ENCODE peak calls at places on chromosomes 5 and 9, in five cellular contexts. Z is bronchial epithelial cell, C is brain microvascular endothelial cell, X is PC-3, N is kidney. U is an unnamed sample.

GRCh38 chr5:29162297-29162696 is 2031.2 kb upstream of the CDH6 start:
- DNase-seq in Z (no peak), C (no peak), X (no peak), N (no peak), U (no peak)

GRCh38 chr5:127660048-127660733 is 11.3 kb downstream of the CTXN3 start:
- DNase-seq in Z (no peak), C (no peak), X (no peak), N (no peak), U (no peak)

GRCh38 chr5:179788193-179788854 is 5.5 kb upstream of the LTC4S start:
- DNase-seq in Z (no peak), C (no peak), X (no peak), N (no peak), U (no peak)

GRCh38 chr5:118247468-118247867 is 740.9 kb downstream of the DTWD2 start:
- DNase-seq in Z (no peak), C (no peak), X (no peak), N (no peak), U (no peak)

GRCh38 chr9:129253820-129254381 is 75.8 kb upstream of the IER5L start:
- DNase-seq in Z (no peak), C (peak; percentile 52), X (no peak), N (peak; percentile 89), U (peak; percentile 67)

GRCh38 chr5:112419050-112419595 is at the start of gene EPB41L4A:
- DNase-seq in Z (no peak), C (no peak), X (no peak), N (peak; percentile 76), U (peak; percentile 38)

GRCh38 chr9:22103650-22104575 is 94.8 kb upstream of the CDKN2B start:
- DNase-seq in Z (peak; percentile 31), C (peak; percentile 89), X (peak; percentile 57), N (no peak), U (peak; percentile 92)

GRCh38 chr5:113112435-113112834 is 135.8 kb downstream of the DCP2 start:
- DNase-seq in Z (peak; percentile 77), C (no peak), X (peak; percentile 73), N (no peak), U (peak; percentile 76)

GRCh38 chr5:10328323-10328722 is 20.6 kb upstream of the CMBL start:
- DNase-seq in Z (no peak), C (no peak), X (peak; percentile 81), N (no peak), U (no peak)

GRCh38 chr9:98750396-98751060 is 41.8 kb upstream of the GABBR2 start:
- DNase-seq in Z (no peak), C (no peak), X (no peak), N (no peak), U (no peak)

GRCh38 chr5:147688965-147689364 is 93.6 kb downstream of the JAKMIP2 start:
- DNase-seq in Z (peak; percentile 6), C (no peak), X (no peak), N (peak; percentile 71), U (no peak)

GRCh38 chr5:84382363-84383295 is 2.1 kb downstream of the EDIL3 start:
- DNase-seq in Z (no peak), C (peak; percentile 59), X (no peak), N (peak; percentile 74), U (peak; percentile 65)

GRCh38 chr5:169606279-169606678 is 22.7 kb downstream of the SPDL1 start:
- DNase-seq in Z (no peak), C (no peak), X (no peak), N (no peak), U (no peak)

GRCh38 chr9:107389617-107390071 is 99.9 kb downstream of the KLF4 start:
- DNase-seq in Z (peak; percentile 99), C (no peak), X (peak; percentile 4), N (peak; percentile 73), U (peak; percentile 81)

GRCh38 chr5:58765058-58765457 is 182.2 kb downstream of the RAB3C start:
- DNase-seq in Z (no peak), C (no peak), X (no peak), N (no peak), U (no peak)

GRCh38 chr5:110869927-110870326 is 131.1 kb downstream of the SLC25A46 start:
- DNase-seq in Z (no peak), C (no peak), X (no peak), N (no peak), U (no peak)

GRCh38 chr5:153402550-153402949 is 87.9 kb upstream of the GRIA1 start:
- DNase-seq in Z (no peak), C (no peak), X (peak; percentile 20), N (no peak), U (no peak)

GRCh38 chr9:21833090-21833801 is 30.8 kb downstream of the MTAP start:
- DNase-seq in Z (peak; percentile 98), C (no peak), X (no peak), N (no peak), U (no peak)

GRCh38 chr9:38441347-38442085 is 17.3 kb upstream of the IGFBPL1 start:
- DNase-seq in Z (no peak), C (no peak), X (no peak), N (no peak), U (no peak)

GRCh38 chr9:286091-286740 is 71.6 kb downstream of the DOCK8 start:
- DNase-seq in Z (peak; percentile 54), C (no peak), X (no peak), N (no peak), U (no peak)

GRCh38 chr9:87307810-87308209 is 189.9 kb upstream of the DAPK1 start:
- DNase-seq in Z (no peak), C (no peak), X (no peak), N (no peak), U (no peak)

GRCh38 chr9:33659915-33660314 is 135.4 kb upstream of the PRSS3 start:
- DNase-seq in Z (no peak), C (no peak), X (no peak), N (no peak), U (no peak)

GRCh38 chr9:109289186-109289585 is 31.7 kb downstream of the EPB41L4B start:
- DNase-seq in Z (no peak), C (no peak), X (no peak), N (no peak), U (no peak)

GRCh38 chr9:109283012-109283411 is 37.8 kb downstream of the EPB41L4B start:
- DNase-seq in Z (no peak), C (no peak), X (no peak), N (no peak), U (no peak)

GRCh38 chr9:109286981-109287380 is 33.9 kb downstream of the EPB41L4B start:
- DNase-seq in Z (no peak), C (no peak), X (no peak), N (no peak), U (no peak)

GRCh38 chr9:109289931-109290330 is 30.9 kb downstream of the EPB41L4B start:
- DNase-seq in Z (peak; percentile 27), C (no peak), X (no peak), N (no peak), U (no peak)

DNA sequence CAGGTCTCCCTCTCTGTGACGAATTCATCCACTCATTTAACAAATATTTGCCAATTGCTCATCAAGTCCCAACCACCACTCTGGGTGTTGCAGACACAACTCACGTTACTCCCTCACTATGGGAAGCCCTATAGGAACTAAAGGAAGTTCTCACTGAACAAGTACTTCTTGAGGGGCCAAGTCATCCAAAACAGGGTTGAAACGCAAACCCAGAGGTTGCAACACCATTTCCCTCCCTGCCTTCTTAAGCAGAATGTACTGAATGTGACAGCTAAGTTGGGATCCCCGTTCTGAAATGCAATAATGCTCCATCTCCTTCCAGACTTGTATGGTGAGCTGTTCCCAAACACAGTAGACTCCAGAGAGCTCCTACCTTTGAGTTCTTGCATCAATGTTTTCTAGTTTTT is 34.3 kb downstream of the EPB41L4B start:
- DNase-seq in Z (peak; percentile 99), C (peak; percentile 54), X (peak; percentile 93), N (no peak), U (peak; percentile 91)
- H3K4me3 ChIP-seq in Z (no peak overlapping the region), C (no peak overlapping the region), X (peak overlapping the region; percentile 28), N (no peak overlapping the region), U (no peak overlapping the region)

DNA sequence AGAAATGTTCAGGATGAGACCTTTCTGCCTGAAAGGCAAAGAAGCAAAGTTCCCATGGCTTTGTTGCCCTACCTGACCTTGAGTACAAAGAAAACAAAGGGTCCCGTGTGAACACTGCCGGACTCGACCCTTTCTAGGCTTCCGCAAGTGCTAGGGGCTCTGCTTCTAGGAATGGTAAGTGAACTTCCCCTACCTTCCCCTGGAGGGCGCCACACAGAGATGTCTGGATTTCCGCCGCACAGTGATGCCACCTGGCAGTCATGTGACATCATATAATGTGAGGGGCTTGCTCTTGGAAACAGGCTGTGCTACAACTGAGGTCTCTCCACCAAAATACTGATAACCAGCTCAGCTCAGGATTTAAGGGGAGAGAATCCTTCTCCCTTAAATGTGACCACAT is 56.6 kb downstream of the HSD17B3 start:
- DNase-seq in Z (no peak), C (no peak), X (no peak), N (no peak), U (no peak)
- TF ChIP-seq CTCF in Z (no peak), C (peak; percentile 33), X (peak; percentile 45), N (no peak), U (peak; percentile 3)

GRCh38 chr5:168291281-168291960 is at the start of gene WWC1:
- DNase-seq in Z (peak; percentile 70), C (no peak), X (peak; percentile 91), N (peak; percentile 95), U (peak; percentile 37)
- H3K4me3 ChIP-seq in Z (peak within 1 kb of the TSS; percentile 61), C (peak within 1 kb of the TSS; percentile 57), X (peak within 1 kb of the TSS; percentile 85), N (peak within 1 kb of the TSS; percentile 34), U (peak within 1 kb of the TSS; percentile 50)

DNA sequence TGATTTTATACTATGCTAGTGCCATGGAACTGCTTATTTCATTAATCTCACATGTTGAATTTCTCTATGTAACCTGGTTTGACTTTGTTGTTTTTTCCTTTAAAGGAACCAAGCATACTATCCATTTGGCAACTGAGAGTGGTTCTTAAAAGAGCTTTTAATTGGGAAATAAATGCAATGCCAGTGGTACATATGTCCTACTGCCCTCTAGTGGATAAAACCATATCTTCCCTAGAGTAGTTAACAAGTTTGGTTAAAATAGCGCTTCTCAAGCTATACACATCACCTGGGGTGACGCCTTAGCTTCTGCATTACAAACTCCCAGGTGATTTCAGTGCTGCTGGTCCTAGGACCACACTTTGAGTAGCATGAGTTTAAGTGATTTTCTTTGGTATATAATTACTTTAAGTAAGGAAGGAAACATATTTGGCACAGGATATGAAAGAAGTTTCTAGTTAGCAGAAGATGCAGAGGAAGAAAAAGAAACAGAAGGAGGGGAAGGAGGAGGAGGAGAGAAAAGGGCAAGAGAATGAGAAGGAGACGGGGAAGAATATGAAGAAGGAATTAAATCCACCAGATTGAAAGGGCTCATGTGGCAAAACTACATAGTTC is 56.8 kb downstream of the FGF10 start:
- DNase-seq in Z (peak; percentile 57), C (peak; percentile 0), X (peak; percentile 82), N (no peak), U (peak; percentile 70)
- TF ChIP-seq CTCF in Z (peak; percentile 54), C (peak; percentile 37), X (peak; percentile 91), N (peak; percentile 34), U (peak; percentile 62)

GRCh38 chr5:76524101-76524835 is 98.9 kb downstream of the F2RL2 start:
- DNase-seq in Z (no peak), C (no peak), X (no peak), N (no peak), U (no peak)
- H3K4me3 ChIP-seq in Z (no peak overlapping the region), C (no peak overlapping the region), X (no peak overlapping the region), N (no peak overlapping the region), U (no peak overlapping the region)

GRCh38 chr5:132831095-132831860 is 831 bp upstream of the SHROOM1 start:
- DNase-seq in Z (no peak), C (no peak), X (no peak), N (peak; percentile 53), U (no peak)
- TF ChIP-seq CTCF in Z (no peak), C (no peak), X (no peak), N (no peak), U (no peak)

U was measured in cardiac fibroblast.